ENCODE peak calls at places on chromosomes 1 and 21, in six cellular contexts. Q, W, H, J, F and L are unnamed samples.

GRCh38 chr1:36715797-36716196 is 233.1 kb upstream of the CSF3R start:
- DNase-seq in W (no peak), J (no peak), Q (no peak), F (no peak), H (no peak), L (no peak)

GRCh38 chr21:25568230-25568629 is 39.1 kb downstream of the MRPL39 start:
- DNase-seq in F (no peak), J (no peak), H (no peak), Q (no peak), W (peak), L (peak)

GRCh38 chr1:83559531-83559930 is 439.4 kb downstream of the TTLL7 start:
- DNase-seq in F (no peak), W (peak), J (no peak), Q (no peak), H (no peak), L (peak)

GRCh38 chr1:88890790-88891317 is 513 bp downstream of the GTF2B start:
- DNase-seq in J (no peak), F (no peak), Q (no peak), W (peak), H (peak), L (peak)

GRCh38 chr1:152980676-152981075 is 3.2 kb upstream of the SPRR1A start:
- DNase-seq in W (no peak), F (no peak), J (no peak), Q (no peak), H (no peak), L (no peak)

GRCh38 chr1:53945183-53945432 is 391 bp downstream of the IFT25 start:
- DNase-seq in F (no peak), Q (no peak), J (no peak), W (no peak), H (no peak), L (peak)

GRCh38 chr1:222464841-222465210 is 83.1 kb downstream of the HHIPL2 start:
- DNase-seq in W (peak), H (peak), J (peak), F (peak), Q (peak), L (peak)

GRCh38 chr21:45078877-45079281 is 4.5 kb downstream of the ADARB1 start:
- DNase-seq in F (peak), J (no peak), W (peak), H (peak), Q (peak), L (peak)

GRCh38 chr1:53372501-53372951 is 44.7 kb upstream of the LRP8 start:
- DNase-seq in W (no peak), H (no peak), F (no peak), Q (no peak), J (no peak), L (no peak)

GRCh38 chr1:225845633-225846259 is 35.8 kb downstream of the EPHX1 start:
- DNase-seq in F (no peak), Q (no peak), J (no peak), H (peak), W (peak), L (peak)

GRCh38 chr21:24208562-24209260 is 1398.6 kb downstream of the MRPL39 start:
- DNase-seq in W (no peak), F (no peak), J (no peak), Q (no peak), H (no peak), L (no peak)

GRCh38 chr1:147549526-147549925 is 8.2 kb downstream of the BCL9 start:
- DNase-seq in F (no peak), Q (no peak), J (no peak), W (no peak), H (no peak), L (no peak)

GRCh38 chr1:4010284-4010683 is 110.2 kb upstream of the C1orf174 start:
- DNase-seq in W (no peak), J (no peak), H (no peak), F (no peak), Q (no peak), L (no peak)

GRCh38 chr1:169601096-169601881 is 15.0 kb upstream of the F5 start:
- DNase-seq in F (no peak), W (peak), H (no peak), Q (no peak), J (no peak), L (peak)

GRCh38 chr1:9099555-9099954 is 29.3 kb downstream of the GPR157 start:
- DNase-seq in F (no peak), Q (no peak), H (no peak), J (no peak), W (no peak), L (no peak)

GRCh38 chr1:156947818-156948525 is 27.5 kb downstream of the LRRC71 start:
- DNase-seq in Q (no peak), J (no peak), F (no peak), H (no peak), W (no peak), L (no peak)

GRCh38 chr1:157203166-157203565 is 65.0 kb upstream of the ETV3 start:
- DNase-seq in Q (no peak), W (no peak), F (no peak), J (no peak), H (no peak), L (no peak)

GRCh38 chr1:3712573-3713535 is 39.4 kb upstream of the CCDC27 start:
- DNase-seq in J (no peak), H (no peak), W (no peak), F (no peak), Q (no peak), L (no peak)

GRCh38 chr1:68426594-68426993 is 23.2 kb downstream of the RPE65 start:
- DNase-seq in J (no peak), W (no peak), F (no peak), Q (no peak), H (no peak), L (no peak)

GRCh38 chr21:37574751-37575150 is 208.2 kb downstream of the DYRK1A start:
- DNase-seq in J (no peak), F (no peak), H (no peak), W (no peak), Q (no peak), L (no peak)

GRCh38 chr1:234427950-234428646 is 50.9 kb downstream of the TARBP1 start:
- DNase-seq in J (no peak), H (no peak), F (no peak), Q (no peak), W (no peak), L (no peak)

GRCh38 chr1:202014915-202015676 is 4.7 kb downstream of the ELF3 start:
- DNase-seq in W (no peak), J (no peak), H (no peak), Q (no peak), F (no peak), L (no peak)